ENCODE peak calls at places on chromosome 4, in eight cellular contexts. One of them, this sample, is unnamed. For H3K4me1, the result is how much of the 10 kb centered on the place peaks cover.

GRCh38 chr4:172850838-172851237 is 317.8 kb upstream of the GALNT7 start:
- DNase-seq in HCT116: peak
- DNase-seq in mammary epithelial cell: peak
- DNase-seq in neural progenitor cell: no peak
- DNase-seq in right lobe of liver: no peak
- DNase-seq in suprapubic skin: no peak
- DNase-seq in adrenal gland: no peak
- DNase-seq in PC-3: peak
- DNase-seq in this sample: no peak

GRCh38 chr4:128542047-128542446 is 254.4 kb upstream of the PGRMC2 start:
- DNase-seq in right lobe of liver: no peak
- DNase-seq in adrenal gland: no peak
- DNase-seq in suprapubic skin: no peak
- DNase-seq in mammary epithelial cell: no peak
- DNase-seq in PC-3: no peak
- DNase-seq in HCT116: no peak
- DNase-seq in neural progenitor cell: no peak
- DNase-seq in this sample: no peak

GRCh38 chr4:109359040-109359646 is 56.7 kb upstream of the COL25A1 start:
- DNase-seq in neural progenitor cell: no peak
- DNase-seq in right lobe of liver: no peak
- DNase-seq in PC-3: no peak
- DNase-seq in mammary epithelial cell: no peak
- DNase-seq in adrenal gland: no peak
- DNase-seq in suprapubic skin: no peak
- DNase-seq in HCT116: no peak
- DNase-seq in this sample: no peak

GRCh38 chr4:145829629-145830395 is 108.8 kb downstream of the ZNF827 start:
- DNase-seq in suprapubic skin: no peak
- DNase-seq in PC-3: no peak
- DNase-seq in HCT116: no peak
- DNase-seq in neural progenitor cell: no peak
- DNase-seq in right lobe of liver: no peak
- DNase-seq in mammary epithelial cell: no peak
- DNase-seq in adrenal gland: no peak
- DNase-seq in this sample: no peak

GRCh38 chr4:54662123-54662522 is 4.4 kb downstream of the KIT start:
- DNase-seq in right lobe of liver: no peak
- DNase-seq in HCT116: no peak
- DNase-seq in PC-3: no peak
- DNase-seq in suprapubic skin: no peak
- DNase-seq in neural progenitor cell: no peak
- DNase-seq in adrenal gland: no peak
- DNase-seq in mammary epithelial cell: no peak
- DNase-seq in this sample: no peak

GRCh38 chr4:47315346-47315745 is 148.2 kb downstream of the COMMD8 start:
- DNase-seq in neural progenitor cell: no peak
- DNase-seq in suprapubic skin: no peak
- DNase-seq in PC-3: peak
- DNase-seq in mammary epithelial cell: peak
- DNase-seq in right lobe of liver: no peak
- DNase-seq in adrenal gland: no peak
- DNase-seq in HCT116: no peak
- DNase-seq in this sample: no peak

GRCh38 chr4:2042207-2042946 is 16.8 kb upstream of the NAT8L start:
- DNase-seq in right lobe of liver: no peak
- DNase-seq in suprapubic skin: peak
- DNase-seq in adrenal gland: peak
- DNase-seq in mammary epithelial cell: no peak
- DNase-seq in PC-3: no peak
- DNase-seq in neural progenitor cell: peak
- DNase-seq in HCT116: no peak
- DNase-seq in this sample: peak

GRCh38 chr4:6332042-6332668 is 62.5 kb downstream of the WFS1 start:
- DNase-seq in mammary epithelial cell: no peak
- DNase-seq in PC-3: peak
- DNase-seq in adrenal gland: peak
- DNase-seq in HCT116: no peak
- DNase-seq in suprapubic skin: no peak
- DNase-seq in right lobe of liver: no peak
- DNase-seq in neural progenitor cell: peak
- DNase-seq in this sample: peak

GRCh38 chr4:10622728-10623127 is 61.8 kb downstream of the CLNK start:
- DNase-seq in PC-3: no peak
- DNase-seq in neural progenitor cell: no peak
- DNase-seq in suprapubic skin: no peak
- DNase-seq in HCT116: peak
- DNase-seq in adrenal gland: no peak
- DNase-seq in right lobe of liver: no peak
- DNase-seq in mammary epithelial cell: no peak
- DNase-seq in this sample: no peak

GRCh38 chr4:78622253-78622979 is 70.8 kb downstream of the ANXA3 start:
- DNase-seq in right lobe of liver: no peak
- DNase-seq in mammary epithelial cell: no peak
- DNase-seq in suprapubic skin: no peak
- DNase-seq in neural progenitor cell: no peak
- DNase-seq in HCT116: no peak
- DNase-seq in PC-3: peak
- DNase-seq in adrenal gland: no peak
- DNase-seq in this sample: peak

GRCh38 chr4:184883024-184883423 is 57.3 kb upstream of the ACSL1 start:
- DNase-seq in neural progenitor cell: no peak
- DNase-seq in mammary epithelial cell: no peak
- DNase-seq in suprapubic skin: no peak
- DNase-seq in PC-3: no peak
- DNase-seq in right lobe of liver: no peak
- DNase-seq in HCT116: no peak
- DNase-seq in adrenal gland: no peak
- DNase-seq in this sample: no peak

GRCh38 chr4:152652102-152652501 is 27.7 kb downstream of the TMEM154 start:
- DNase-seq in adrenal gland: no peak
- DNase-seq in right lobe of liver: no peak
- DNase-seq in suprapubic skin: no peak
- DNase-seq in HCT116: no peak
- DNase-seq in neural progenitor cell: no peak
- DNase-seq in PC-3: no peak
- DNase-seq in mammary epithelial cell: no peak
- DNase-seq in this sample: no peak
- H3K4me1 ChIP-seq in adrenal gland: under half
- H3K4me1 ChIP-seq in right lobe of liver: under half
- H3K4me1 ChIP-seq in suprapubic skin: under half
- H3K4me1 ChIP-seq in HCT116: under half
- H3K4me1 ChIP-seq in neural progenitor cell: under half
- H3K4me1 ChIP-seq in PC-3: under half
- H3K4me1 ChIP-seq in mammary epithelial cell: under half
- H3K4me1 ChIP-seq in this sample: under half

GRCh38 chr4:87363552-87363951 is 27.4 kb downstream of the HSD17B11 start:
- DNase-seq in HCT116: no peak
- DNase-seq in mammary epithelial cell: peak
- DNase-seq in PC-3: peak
- DNase-seq in right lobe of liver: no peak
- DNase-seq in adrenal gland: no peak
- DNase-seq in suprapubic skin: no peak
- DNase-seq in neural progenitor cell: no peak
- DNase-seq in this sample: no peak
- H3K4me1 ChIP-seq in HCT116: under half
- H3K4me1 ChIP-seq in mammary epithelial cell: under half
- H3K4me1 ChIP-seq in PC-3: under half
- H3K4me1 ChIP-seq in right lobe of liver: under half
- H3K4me1 ChIP-seq in adrenal gland: under half
- H3K4me1 ChIP-seq in suprapubic skin: under half
- H3K4me1 ChIP-seq in neural progenitor cell: under half
- H3K4me1 ChIP-seq in this sample: under half

GRCh38 chr4:158819942-158820786 is 51.3 kb downstream of the FNIP2 start:
- DNase-seq in adrenal gland: no peak
- DNase-seq in neural progenitor cell: no peak
- DNase-seq in PC-3: peak
- DNase-seq in HCT116: no peak
- DNase-seq in right lobe of liver: no peak
- DNase-seq in mammary epithelial cell: no peak
- DNase-seq in suprapubic skin: no peak
- DNase-seq in this sample: no peak

GRCh38 chr4:158818595-158818994 is 49.8 kb downstream of the FNIP2 start:
- DNase-seq in neural progenitor cell: no peak
- DNase-seq in mammary epithelial cell: no peak
- DNase-seq in right lobe of liver: no peak
- DNase-seq in PC-3: no peak
- DNase-seq in HCT116: no peak
- DNase-seq in suprapubic skin: no peak
- DNase-seq in adrenal gland: no peak
- DNase-seq in this sample: no peak

GRCh38 chr4:158814636-158815035 is 45.8 kb downstream of the FNIP2 start:
- DNase-seq in right lobe of liver: no peak
- DNase-seq in neural progenitor cell: no peak
- DNase-seq in suprapubic skin: no peak
- DNase-seq in mammary epithelial cell: peak
- DNase-seq in HCT116: no peak
- DNase-seq in adrenal gland: no peak
- DNase-seq in PC-3: no peak
- DNase-seq in this sample: no peak

GRCh38 chr4:158816953-158817352 is 48.1 kb downstream of the FNIP2 start:
- DNase-seq in neural progenitor cell: no peak
- DNase-seq in HCT116: no peak
- DNase-seq in PC-3: no peak
- DNase-seq in mammary epithelial cell: no peak
- DNase-seq in right lobe of liver: no peak
- DNase-seq in suprapubic skin: no peak
- DNase-seq in adrenal gland: no peak
- DNase-seq in this sample: no peak

DNA sequence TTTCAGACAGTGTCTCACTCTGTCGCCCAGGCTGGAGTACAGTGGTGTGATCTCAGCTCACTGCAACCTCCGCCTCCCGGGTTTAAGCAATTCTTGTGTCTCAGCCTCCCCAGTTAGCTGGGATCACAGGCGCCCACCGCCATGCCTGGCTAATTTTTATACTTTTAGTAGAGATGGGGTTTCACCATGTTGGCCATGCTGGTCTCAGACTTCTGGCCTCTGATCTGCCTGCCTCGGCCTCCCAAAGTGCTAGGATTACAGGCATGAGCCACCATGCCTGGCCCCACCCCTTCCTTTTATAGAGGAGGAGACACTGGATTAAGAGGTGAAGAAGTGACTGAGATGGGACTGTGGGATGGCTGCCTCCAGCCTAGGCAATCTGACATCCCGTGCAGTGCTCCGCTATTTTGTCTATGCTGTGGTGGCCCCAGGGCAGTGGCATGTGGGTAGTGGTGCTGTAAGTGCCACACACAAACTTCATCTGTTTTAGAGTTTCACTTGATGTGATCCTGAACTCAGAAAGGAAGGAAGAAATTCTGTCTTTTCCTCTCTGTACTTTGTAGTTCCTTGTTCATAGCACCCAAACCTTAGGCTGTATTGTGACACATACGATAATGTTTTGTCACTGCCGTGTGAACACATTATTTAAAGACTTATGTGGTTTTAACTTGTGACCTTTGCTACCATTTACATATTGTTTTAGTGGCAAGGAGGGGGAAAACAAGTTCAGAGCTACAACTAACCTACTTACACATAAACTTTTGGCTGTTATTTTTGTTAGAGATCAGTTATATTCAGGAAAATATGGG is 48.9 kb downstream of the FNIP2 start:
- DNase-seq in right lobe of liver: no peak
- DNase-seq in suprapubic skin: no peak
- DNase-seq in adrenal gland: no peak
- DNase-seq in HCT116: no peak
- DNase-seq in mammary epithelial cell: no peak
- DNase-seq in PC-3: no peak
- DNase-seq in neural progenitor cell: no peak
- DNase-seq in this sample: no peak
- H3K4me1 ChIP-seq in right lobe of liver: under half
- H3K4me1 ChIP-seq in suprapubic skin: under half
- H3K4me1 ChIP-seq in adrenal gland: under half
- H3K4me1 ChIP-seq in HCT116: under half
- H3K4me1 ChIP-seq in mammary epithelial cell: under half
- H3K4me1 ChIP-seq in PC-3: under half
- H3K4me1 ChIP-seq in neural progenitor cell: under half
- H3K4me1 ChIP-seq in this sample: under half

GRCh38 chr4:20254517-20255250 is 3.0 kb downstream of the SLIT2 start:
- DNase-seq in suprapubic skin: peak
- DNase-seq in neural progenitor cell: peak
- DNase-seq in adrenal gland: peak
- DNase-seq in mammary epithelial cell: no peak
- DNase-seq in HCT116: no peak
- DNase-seq in PC-3: no peak
- DNase-seq in right lobe of liver: no peak
- DNase-seq in this sample: no peak

GRCh38 chr4:20251796-20252655 is at the start of gene SLIT2:
- DNase-seq in adrenal gland: peak
- DNase-seq in neural progenitor cell: peak
- DNase-seq in right lobe of liver: peak
- DNase-seq in HCT116: peak
- DNase-seq in mammary epithelial cell: peak
- DNase-seq in suprapubic skin: peak
- DNase-seq in PC-3: peak
- DNase-seq in this sample: peak

GRCh38 chr4:20252656-20253271 is 1.1 kb downstream of the SLIT2 start:
- DNase-seq in HCT116: no peak
- DNase-seq in suprapubic skin: peak
- DNase-seq in neural progenitor cell: peak
- DNase-seq in mammary epithelial cell: no peak
- DNase-seq in PC-3: peak
- DNase-seq in adrenal gland: peak
- DNase-seq in right lobe of liver: peak
- DNase-seq in this sample: no peak

GRCh38 chr4:20253799-20254409 is 2.2 kb downstream of the SLIT2 start:
- DNase-seq in PC-3: peak
- DNase-seq in suprapubic skin: peak
- DNase-seq in neural progenitor cell: peak
- DNase-seq in mammary epithelial cell: no peak
- DNase-seq in HCT116: no peak
- DNase-seq in adrenal gland: peak
- DNase-seq in right lobe of liver: peak
- DNase-seq in this sample: no peak

DNA sequence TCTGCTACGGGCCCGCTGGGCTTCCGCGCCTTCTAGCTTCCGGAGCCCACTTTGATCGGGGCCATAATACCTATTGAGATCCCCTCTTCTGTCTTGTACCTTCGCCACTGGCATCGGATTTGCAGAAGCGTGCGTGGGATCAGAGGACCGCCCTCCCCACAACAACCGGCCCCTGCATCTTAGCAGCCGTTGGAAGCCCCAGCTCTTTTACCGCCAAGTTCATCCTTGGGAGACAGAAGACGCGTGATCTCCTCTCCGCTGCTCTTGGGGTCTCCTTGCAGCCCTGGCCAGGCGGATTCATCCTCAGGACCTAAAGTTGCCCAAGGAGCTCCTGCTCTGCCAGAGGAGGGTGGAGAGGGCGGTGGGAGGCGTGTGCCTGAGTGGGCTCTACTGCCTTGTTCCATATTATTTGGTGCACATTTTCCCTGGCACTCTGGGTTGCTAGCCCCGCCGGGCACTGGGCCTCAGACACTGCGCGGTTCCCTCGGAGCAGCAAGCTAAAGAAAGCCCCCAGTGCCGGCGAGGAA is 1.6 kb downstream of the SLIT2 start:
- DNase-seq in adrenal gland: no peak
- DNase-seq in right lobe of liver: no peak
- DNase-seq in neural progenitor cell: no peak
- DNase-seq in suprapubic skin: no peak
- DNase-seq in PC-3: no peak
- DNase-seq in HCT116: no peak
- DNase-seq in mammary epithelial cell: no peak
- DNase-seq in this sample: no peak
- H3K4me1 ChIP-seq in adrenal gland: under half
- H3K4me1 ChIP-seq in right lobe of liver: under half
- H3K4me1 ChIP-seq in neural progenitor cell: under half
- H3K4me1 ChIP-seq in suprapubic skin: under half
- H3K4me1 ChIP-seq in PC-3: under half
- H3K4me1 ChIP-seq in HCT116: under half
- H3K4me1 ChIP-seq in mammary epithelial cell: under half
- H3K4me1 ChIP-seq in this sample: under half

GRCh38 chr4:57089549-57089948 is 20.6 kb downstream of the IGFBP7 start:
- DNase-seq in neural progenitor cell: no peak
- DNase-seq in adrenal gland: no peak
- DNase-seq in right lobe of liver: no peak
- DNase-seq in suprapubic skin: no peak
- DNase-seq in PC-3: no peak
- DNase-seq in HCT116: no peak
- DNase-seq in mammary epithelial cell: no peak
- DNase-seq in this sample: no peak
- H3K4me1 ChIP-seq in neural progenitor cell: under half
- H3K4me1 ChIP-seq in adrenal gland: under half
- H3K4me1 ChIP-seq in right lobe of liver: under half
- H3K4me1 ChIP-seq in suprapubic skin: under half
- H3K4me1 ChIP-seq in PC-3: under half
- H3K4me1 ChIP-seq in HCT116: under half
- H3K4me1 ChIP-seq in mammary epithelial cell: under half
- H3K4me1 ChIP-seq in this sample: under half

This sample was measured in Caco-2.